ENCODE peak calls at places on chromosomes 5 and 9, in ten cellular contexts. Q, R, X, Z, J, F, S, E, L and C are unnamed samples.

GRCh38 chr9:137816531-137817235 is 60.9 kb upstream of the CACNA1B start:
- DNase-seq in R (no peak), Z (no peak), F (no peak), L (no peak), J (no peak), S (no peak), X (peak), Q (no peak), E (no peak), C (no peak)

GRCh38 chr9:127862075-127863011 is 7.9 kb upstream of the ENG start:
- DNase-seq in E (no peak), R (peak), F (peak), Q (peak), J (peak), X (peak), Z (peak), L (peak), S (no peak), C (no peak)

GRCh38 chr5:92769986-92770385 is 811.0 kb downstream of the NR2F1-AS1 start:
- DNase-seq in Z (no peak), R (no peak), J (no peak), E (peak), S (no peak), L (no peak), Q (no peak), X (no peak), F (no peak), C (no peak)

GRCh38 chr5:180352116-180352975 is 790 bp downstream of the GFPT2 start:
- DNase-seq in S (no peak), E (no peak), R (no peak), Q (peak), J (peak), L (no peak), F (no peak), Z (peak), X (no peak), C (no peak)

GRCh38 chr9:126563556-126563955 is 50.2 kb upstream of the LMX1B start:
- DNase-seq in L (no peak), J (no peak), F (no peak), Q (no peak), Z (no peak), R (no peak), X (no peak), S (no peak), E (no peak), C (no peak)

GRCh38 chr9:136746621-136747020 is 1.7 kb downstream of the LCN6 start:
- DNase-seq in E (no peak), Z (no peak), J (no peak), L (no peak), X (no peak), Q (no peak), R (no peak), F (no peak), S (no peak), C (no peak)

GRCh38 chr5:148978370-148979103 is 84.3 kb downstream of the SH3TC2 start:
- DNase-seq in X (no peak), F (no peak), S (no peak), E (no peak), L (no peak), Z (no peak), Q (no peak), R (no peak), J (no peak), C (no peak)

GRCh38 chr9:82031538-82032280 is 43.1 kb downstream of the SPATA31D1 start:
- DNase-seq in E (peak), S (peak), R (no peak), Q (peak), Z (no peak), X (no peak), F (peak), L (peak), J (no peak), C (peak)

GRCh38 chr9:84874583-84874982 is 205.1 kb downstream of the NTRK2 start:
- DNase-seq in S (no peak), L (no peak), Q (no peak), R (no peak), E (no peak), Z (no peak), F (no peak), J (no peak), X (no peak), C (no peak)

GRCh38 chr5:5317976-5318375 is 104.5 kb upstream of the ICE1 start:
- DNase-seq in R (no peak), Z (no peak), J (no peak), X (no peak), L (no peak), S (no peak), F (no peak), E (no peak), Q (no peak), C (no peak)

GRCh38 chr9:35733109-35733541 is 659 bp downstream of the CREB3 start:
- DNase-seq in F (no peak), J (no peak), Z (no peak), E (peak), S (peak), R (no peak), X (peak), L (no peak), Q (no peak), C (no peak)

GRCh38 chr9:134836406-134836970 is 44.1 kb upstream of the FCN2 start:
- DNase-seq in F (no peak), S (no peak), J (no peak), X (no peak), Z (no peak), E (no peak), L (no peak), Q (no peak), R (no peak), C (no peak)

GRCh38 chr5:111782171-111782570 is 25.2 kb upstream of the NREP start:
- DNase-seq in S (no peak), Z (no peak), X (no peak), R (no peak), L (no peak), J (no peak), Q (no peak), F (no peak), E (peak), C (no peak)

GRCh38 chr5:160029004-160029403 is 20.1 kb downstream of the TTC1 start:
- DNase-seq in R (no peak), Z (no peak), J (no peak), E (peak), X (no peak), Q (no peak), L (no peak), F (no peak), S (no peak), C (no peak)

GRCh38 chr5:73625905-73626811 is at the start of gene ARHGEF28:
- DNase-seq in E (peak), F (peak), R (peak), X (peak), L (no peak), J (peak), Q (peak), Z (peak), S (peak), C (peak)

GRCh38 chr5:3258050-3258449 is 337.6 kb upstream of the IRX1 start:
- DNase-seq in S (no peak), X (no peak), Q (no peak), F (no peak), Z (no peak), E (no peak), L (no peak), J (no peak), R (no peak), C (no peak)

GRCh38 chr5:88944751-88945507 is 61.9 kb upstream of the MEF2C start:
- DNase-seq in R (no peak), X (no peak), E (peak), J (no peak), S (peak), F (no peak), L (no peak), Z (no peak), Q (no peak), C (peak)

GRCh38 chr9:36840895-36841536 is 193.1 kb downstream of the PAX5 start:
- DNase-seq in Z (no peak), F (no peak), R (no peak), X (no peak), E (no peak), Q (no peak), L (no peak), J (no peak), S (no peak), C (no peak)

GRCh38 chr9:115058175-115058574 is 59.8 kb downstream of the TNC start:
- DNase-seq in J (no peak), S (no peak), R (no peak), X (no peak), L (no peak), Q (no peak), F (no peak), E (no peak), Z (no peak), C (no peak)

GRCh38 chr5:61948151-61948550 is 357.9 kb upstream of the KIF2A start:
- DNase-seq in Q (no peak), R (no peak), Z (no peak), L (no peak), F (no peak), E (no peak), S (no peak), X (no peak), J (no peak), C (no peak)

GRCh38 chr9:93058357-93059096 is at the start of gene SUSD3:
- DNase-seq in F (peak), Z (peak), X (peak), L (peak), J (peak), Q (peak), S (peak), E (no peak), R (peak), C (no peak)

GRCh38 chr9:121557581-121558422 is 58.2 kb upstream of the GGTA1 start:
- DNase-seq in Q (peak), X (peak), J (no peak), Z (peak), F (peak), E (peak), R (peak), S (peak), L (peak), C (peak)

GRCh38 chr5:8057764-8058163 is 188.8 kb downstream of the MTRR start:
- DNase-seq in F (no peak), R (no peak), Q (no peak), S (no peak), J (no peak), Z (no peak), E (peak), X (no peak), L (no peak), C (no peak)

GRCh38 chr5:92665506-92665905 is 915.5 kb downstream of the NR2F1-AS1 start:
- DNase-seq in J (no peak), S (no peak), Q (no peak), F (no peak), Z (no peak), E (no peak), L (no peak), R (no peak), X (no peak), C (no peak)

GRCh38 chr9:131062979-131063378 is 33.4 kb upstream of the AIF1L start:
- DNase-seq in Q (no peak), J (no peak), R (no peak), L (no peak), E (no peak), S (no peak), F (no peak), X (no peak), Z (no peak), C (no peak)

GRCh38 chr9:93830606-93831005 is 124.5 kb downstream of the BARX1 start:
- DNase-seq in S (no peak), Q (no peak), X (no peak), E (no peak), R (peak), J (no peak), F (no peak), L (peak), Z (no peak), C (no peak)

GRCh38 chr5:68730220-68731010 is 363.4 kb upstream of the SLC30A5 start:
- DNase-seq in Q (peak), F (peak), E (peak), L (peak), X (no peak), R (no peak), J (no peak), Z (no peak), S (peak), C (peak)

GRCh38 chr5:125376059-125376641 is 629.7 kb upstream of the ZNF608 start:
- DNase-seq in Q (no peak), S (peak), X (no peak), J (no peak), F (no peak), L (no peak), E (no peak), Z (no peak), R (no peak), C (no peak)

GRCh38 chr9:105425817-105426433 is 21.9 kb upstream of the FSD1L start:
- DNase-seq in Q (no peak), F (no peak), R (no peak), E (peak), L (no peak), S (peak), Z (no peak), X (peak), J (no peak), C (no peak)
- TF ChIP-seq CTCF in Q (peak), F (peak), R (peak), E (peak), L (no peak), S (peak), Z (peak), X (peak), J (peak), C (peak)

DNA sequence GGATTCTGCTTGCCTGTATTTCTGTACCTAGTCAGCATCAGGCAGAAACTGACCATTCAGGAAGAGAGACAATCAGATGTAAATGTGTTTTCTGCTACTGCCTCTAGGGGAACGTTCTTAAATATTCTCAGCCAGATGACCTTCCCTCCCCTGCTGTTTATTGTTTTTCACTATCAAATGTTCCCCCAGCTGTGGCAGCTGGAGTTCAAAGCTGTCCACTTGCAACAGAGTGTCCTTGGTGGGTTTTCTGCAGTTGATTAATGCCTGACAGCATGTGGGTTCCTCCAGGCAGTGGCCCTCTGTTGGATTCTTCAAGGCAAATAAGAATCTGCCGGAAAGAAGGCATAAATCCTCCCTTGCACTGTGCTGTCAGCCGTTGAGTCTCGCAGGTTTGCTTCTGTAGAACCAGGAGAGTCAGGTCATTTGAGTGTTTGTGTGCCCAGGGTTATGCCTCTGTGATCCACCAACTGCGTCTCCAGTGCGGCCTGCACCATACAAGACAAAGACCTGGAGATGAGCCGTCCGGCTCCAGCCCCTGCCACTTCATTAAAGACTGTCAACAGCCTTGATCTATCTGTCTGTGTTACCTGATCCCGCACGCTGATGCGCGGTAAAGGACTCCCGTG is 203.4 kb downstream of the GADD45G start:
- DNase-seq in J (no peak), L (no peak), R (no peak), F (no peak), Q (no peak), E (no peak), X (peak), Z (peak), S (peak), C (no peak)
- TF ChIP-seq CTCF in J (no peak), L (no peak), R (no peak), F (no peak), Q (no peak), E (no peak), X (no peak), Z (no peak), S (peak), C (no peak)

GRCh38 chr9:116165912-116166311 is 12.3 kb downstream of the PAPPA start:
- DNase-seq in F (no peak), S (no peak), X (no peak), Z (no peak), J (no peak), E (peak), Q (no peak), L (no peak), R (no peak), C (no peak)

GRCh38 chr9:116160676-116161571 is 7.3 kb downstream of the PAPPA start:
- DNase-seq in L (no peak), F (no peak), X (no peak), J (no peak), Z (no peak), E (no peak), Q (no peak), S (no peak), R (no peak), C (no peak)

GRCh38 chr9:116166713-116167112 is 13.1 kb downstream of the PAPPA start:
- DNase-seq in L (no peak), Q (no peak), S (peak), F (no peak), J (no peak), Z (no peak), E (no peak), X (no peak), R (no peak), C (no peak)

GRCh38 chr9:116162241-116162781 is 8.7 kb downstream of the PAPPA start:
- DNase-seq in Q (no peak), F (no peak), L (no peak), X (no peak), R (no peak), Z (no peak), J (no peak), S (no peak), E (no peak), C (no peak)

GRCh38 chr9:116163293-116164055 is 9.9 kb downstream of the PAPPA start:
- DNase-seq in X (peak), S (peak), J (no peak), E (no peak), Z (no peak), Q (no peak), F (no peak), R (no peak), L (no peak), C (no peak)
- TF ChIP-seq CTCF in X (peak), S (peak), J (no peak), E (peak), Z (no peak), Q (peak), F (peak), R (peak), L (no peak), C (peak)

GRCh38 chr5:41637869-41638268 is 127.5 kb upstream of the PLCXD3 start:
- DNase-seq in S (peak), L (no peak), F (no peak), X (peak), J (no peak), R (no peak), Q (no peak), Z (no peak), E (no peak), C (no peak)

GRCh38 chr5:41636605-41637004 is 126.2 kb upstream of the PLCXD3 start:
- DNase-seq in E (peak), L (no peak), F (no peak), Z (no peak), R (no peak), J (no peak), S (peak), Q (no peak), X (peak), C (no peak)

GRCh38 chr5:41637424-41637823 is 127.0 kb upstream of the PLCXD3 start:
- DNase-seq in Q (no peak), R (no peak), J (no peak), S (no peak), L (no peak), X (peak), E (no peak), Z (no peak), F (no peak), C (no peak)

GRCh38 chr5:41638685-41639084 is 128.3 kb upstream of the PLCXD3 start:
- DNase-seq in X (no peak), J (no peak), Z (no peak), S (no peak), L (no peak), E (no peak), R (no peak), Q (no peak), F (no peak), C (no peak)

GRCh38 chr5:41641621-41642020 is 131.2 kb upstream of the PLCXD3 start:
- DNase-seq in S (peak), L (no peak), F (no peak), R (no peak), Q (no peak), J (no peak), X (no peak), E (peak), Z (no peak), C (no peak)
- TF ChIP-seq CTCF in S (peak), L (no peak), F (peak), R (no peak), Q (no peak), J (no peak), X (no peak), E (peak), Z (no peak), C (peak)

GRCh38 chr5:79811081-79811480 is 121.4 kb downstream of the CMYA5 start:
- DNase-seq in J (no peak), E (no peak), R (no peak), Z (no peak), X (no peak), Q (no peak), S (no peak), L (no peak), F (no peak), C (no peak)
- TF ChIP-seq CTCF in J (no peak), E (no peak), R (no peak), Z (no peak), X (no peak), Q (no peak), S (no peak), L (no peak), F (no peak), C (no peak)

GRCh38 chr5:90866333-90866732 is 307.7 kb downstream of the ADGRV1 start:
- DNase-seq in R (no peak), S (peak), L (no peak), X (peak), E (peak), Q (no peak), F (no peak), Z (no peak), J (no peak), C (no peak)

GRCh38 chr5:90865194-90865593 is 306.6 kb downstream of the ADGRV1 start:
- DNase-seq in E (no peak), L (no peak), X (no peak), Q (no peak), J (no peak), Z (no peak), S (no peak), R (no peak), F (no peak), C (no peak)

GRCh38 chr5:90866915-90867715 is 308.5 kb downstream of the ADGRV1 start:
- DNase-seq in X (no peak), F (no peak), Q (no peak), R (no peak), L (peak), E (peak), J (no peak), S (no peak), Z (no peak), C (no peak)

DNA sequence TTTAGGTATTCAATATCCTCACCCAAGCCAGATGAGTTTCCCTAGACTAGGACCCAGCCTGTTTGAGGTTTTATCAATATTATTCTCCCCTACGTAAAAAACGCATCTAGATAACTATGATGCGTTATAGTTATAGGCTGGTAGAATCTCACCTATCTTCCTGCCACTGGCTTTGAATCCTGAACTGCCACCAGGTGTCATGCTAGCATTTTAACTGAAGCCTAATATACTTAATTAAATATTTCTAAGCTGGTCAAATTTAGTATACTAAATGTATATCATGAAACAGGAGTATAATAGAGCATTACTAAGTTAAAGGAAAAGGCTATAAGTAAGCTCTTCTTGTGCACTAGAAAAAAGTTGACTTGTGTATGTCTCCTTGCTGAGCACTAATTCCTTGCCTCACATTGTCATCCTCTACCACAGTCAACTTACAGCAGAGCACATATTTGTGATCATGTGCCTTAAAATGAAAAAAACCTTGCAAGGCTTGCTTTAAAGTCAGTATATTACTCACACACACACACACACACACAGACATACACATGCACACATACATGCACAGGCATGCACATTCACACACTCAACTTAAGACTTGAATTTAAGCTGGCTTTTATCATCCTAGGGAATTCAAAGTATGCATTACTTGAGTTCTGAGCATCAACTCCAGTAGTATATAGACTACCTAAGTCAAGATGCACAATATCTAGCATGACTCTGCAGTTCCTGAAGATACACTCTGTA is 303.4 kb downstream of the ADGRV1 start:
- DNase-seq in S (no peak), Z (no peak), Q (no peak), R (no peak), F (no peak), X (no peak), L (no peak), J (no peak), E (no peak), C (no peak)
- TF ChIP-seq CTCF in S (peak), Z (no peak), Q (no peak), R (peak), F (no peak), X (no peak), L (no peak), J (no peak), E (no peak), C (no peak)